ENCODE peak calls at places on chromosomes 4 and X, in eight cellular contexts. L is fibroblast of lung; I is fibroblast of pulmonary artery; U is IMR-90; S is neural progenitor cell; R is effector memory CD4-positive, alpha-beta T cell; T is WERI-Rb-1; F is mammary epithelial cell. Z is an unnamed sample.

GRCh38 chrX:94908648-94909047 is 1234.6 kb downstream of the FAM133A start:
- DNase-seq in L (no peak), I (no peak), U (no peak), S (no peak), R (no peak), T (no peak), F (no peak), Z (no peak)

GRCh38 chrX:70219938-70220764 is 14.3 kb upstream of the AWAT1 start:
- DNase-seq in L (peak; percentile 23), I (peak; percentile 18), U (peak; percentile 1), S (no peak), R (no peak), T (no peak), F (peak; percentile 63), Z (no peak)

GRCh38 chrX:131704136-131704695 is 160.3 kb downstream of the OR13H1 start:
- DNase-seq in L (peak; percentile 63), I (no peak), U (peak; percentile 85), S (no peak), R (peak; percentile 76), T (peak; percentile 94), F (peak; percentile 69), Z (no peak)

GRCh38 chr4:85498068-85498733 is 23.3 kb downstream of the ARHGAP24 start:
- DNase-seq in L (peak; percentile 74), I (peak; percentile 65), U (peak; percentile 28), S (no peak), R (no peak), T (no peak), F (peak; percentile 71), Z (no peak)

GRCh38 chr4:108060164-108060563 is 70.5 kb downstream of the HADH start:
- DNase-seq in L (peak; percentile 45), I (peak; percentile 37), U (peak; percentile 46), S (peak; percentile 32), R (no peak), T (peak; percentile 31), F (peak; percentile 22), Z (no peak)

GRCh38 chrX:121389976-121390709 is 342.7 kb downstream of the GLUD2 start:
- DNase-seq in L (peak; percentile 26), I (peak; percentile 0), U (no peak), S (no peak), R (no peak), T (no peak), F (peak; percentile 32), Z (no peak)

GRCh38 chr4:48831532-48832015 is 686 bp downstream of the OCIAD1 start:
- DNase-seq in L (no peak), I (peak; percentile 21), U (peak; percentile 16), S (no peak), R (no peak), T (no peak), F (no peak), Z (no peak)

GRCh38 chr4:169345207-169345788 is 74.5 kb upstream of the SH3RF1 start:
- DNase-seq in L (peak; percentile 80), I (peak; percentile 56), U (peak; percentile 86), S (no peak), R (no peak), T (no peak), F (peak; percentile 92), Z (no peak)

GRCh38 chr4:110620352-110621327 is 2.2 kb downstream of the PITX2 start:
- DNase-seq in L (peak; percentile 25), I (peak; percentile 17), U (no peak), S (peak; percentile 93), R (no peak), T (peak; percentile 85), F (no peak), Z (no peak)

GRCh38 chr4:62814510-62815047 is 1594.7 kb downstream of the TECRL start:
- DNase-seq in L (no peak), I (no peak), U (no peak), S (peak; percentile 52), R (no peak), T (no peak), F (no peak), Z (no peak)

GRCh38 chr4:105715692-105716278 is 7.2 kb downstream of the GSTCD start:
- DNase-seq in L (peak; percentile 27), I (peak; percentile 69), U (peak; percentile 45), S (peak; percentile 6), R (no peak), T (no peak), F (peak; percentile 22), Z (no peak)

GRCh38 chr4:11470709-11471441 is 42.2 kb upstream of the HS3ST1 start:
- DNase-seq in L (no peak), I (no peak), U (no peak), S (no peak), R (no peak), T (no peak), F (peak; percentile 91), Z (no peak)

GRCh38 chr4:70505152-70505748 is 13.1 kb upstream of the AMTN start:
- DNase-seq in L (peak; percentile 28), I (peak; percentile 68), U (peak; percentile 39), S (peak; percentile 76), R (no peak), T (peak; percentile 64), F (peak; percentile 26), Z (no peak)

GRCh38 chr4:1099684-1100335 is 13.6 kb downstream of the RNF212 start:
- DNase-seq in L (no peak), I (no peak), U (no peak), S (no peak), R (no peak), T (no peak), F (no peak), Z (no peak)

GRCh38 chr4:142282870-142283431 is 563.1 kb downstream of the INPP4B start:
- DNase-seq in L (no peak), I (no peak), U (no peak), S (peak; percentile 24), R (no peak), T (no peak), F (no peak), Z (no peak)

GRCh38 chr4:3873446-3874415 is 107.5 kb downstream of the ADRA2C start:
- DNase-seq in L (no peak), I (no peak), U (no peak), S (peak; percentile 76), R (no peak), T (peak; percentile 77), F (no peak), Z (no peak)
- H3K4me3 ChIP-seq in L (no peak overlapping the region), I (no peak overlapping the region), U (no peak overlapping the region), S (peak overlapping the region; percentile 11), R (no peak overlapping the region), T (no peak overlapping the region), F (no peak overlapping the region), Z (no peak overlapping the region)

GRCh38 chr4:3239998-3240920 is 8.7 kb upstream of the MSANTD1 start:
- DNase-seq in L (no peak), I (no peak), U (no peak), S (no peak), R (no peak), T (no peak), F (no peak), Z (no peak)
- H3K4me3 ChIP-seq in L (no peak overlapping the region), I (no peak overlapping the region), U (no peak overlapping the region), S (no peak overlapping the region), R (no peak overlapping the region), T (no peak overlapping the region), F (no peak overlapping the region), Z (no peak overlapping the region)

GRCh38 chr4:81565137-81565870 is 93.6 kb upstream of the RASGEF1B start:
- DNase-seq in L (peak; percentile 3), I (peak; percentile 59), U (no peak), S (peak; percentile 34), R (no peak), T (no peak), F (no peak), Z (peak; percentile 16)
- H3K4me3 ChIP-seq in L (peak overlapping the region; percentile 34), I (peak overlapping the region; percentile 36), U (no peak overlapping the region), S (no peak overlapping the region), R (no peak overlapping the region), T (no peak overlapping the region), F (no peak overlapping the region), Z (peak overlapping the region; percentile 61)

DNA sequence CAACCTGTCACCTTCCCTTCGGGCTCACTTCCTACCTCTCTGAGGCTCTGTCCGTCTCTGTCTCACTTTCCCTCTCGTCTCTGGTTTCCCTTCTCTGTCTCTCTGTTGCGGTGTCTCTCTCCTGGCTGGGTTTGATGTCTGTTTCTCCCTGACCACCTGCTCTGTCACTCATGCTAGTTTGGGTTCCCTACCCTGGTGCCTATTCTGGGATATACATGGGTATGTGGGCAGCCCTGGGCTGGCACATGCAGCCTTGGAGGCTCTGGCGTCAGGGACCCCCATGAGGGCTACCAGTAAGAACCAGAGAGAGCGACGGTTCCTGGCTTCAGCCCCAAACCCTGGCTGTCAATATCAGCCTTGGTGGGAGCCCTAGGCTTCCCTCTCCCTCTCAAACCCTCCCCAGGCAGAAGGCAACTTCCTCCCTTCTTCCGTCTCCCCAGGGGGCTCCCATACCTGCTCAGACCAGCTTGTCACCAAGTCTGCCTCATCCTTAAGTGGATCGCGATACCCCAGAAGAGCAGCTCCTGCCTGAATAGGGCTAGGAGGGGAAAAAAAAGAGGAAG is 314 bp downstream of the DNASE1L1 start:
- DNase-seq in L (no peak), I (no peak), U (no peak), S (no peak), R (no peak), T (no peak), F (no peak), Z (no peak)
- H3K4me3 ChIP-seq in L (peak overlapping the region; percentile 40), I (peak overlapping the region; percentile 58), U (peak overlapping the region; percentile 76), S (peak overlapping the region; percentile 20), R (no peak overlapping the region), T (no peak overlapping the region), F (no peak overlapping the region), Z (peak overlapping the region; percentile 73)